ENCODE peak calls at places on chromosomes 16 and 17, in eight cellular contexts. U is NCI-H1694 treated with DMSO at 0.1 percent for 48 hours, E is neural progenitor cell, M is NCI-H748 treated with DMSO at 0.1 percent for 48 hours, P is NCI-H1092, V is anterior cingulate cortex, R is A549, Y is epithelial cell of prostate. H is an unnamed sample.

GRCh38 chr16:87431926-87432325 is 39.8 kb downstream of the MAP1LC3B start:
- DNase-seq in U (peak), E (no peak), M (no peak), P (no peak), V (no peak), R (no peak), Y (peak), H (no peak)

GRCh38 chr16:69762843-69763556 is 868 bp downstream of the WWP2 start:
- DNase-seq in U (no peak), E (peak), M (peak), P (no peak), V (no peak), R (peak), Y (no peak), H (no peak)

GRCh38 chr16:1039762-1040161 is 32.8 kb upstream of the SSTR5 start:
- DNase-seq in U (no peak), E (no peak), M (no peak), P (no peak), V (no peak), R (no peak), Y (no peak), H (peak)

GRCh38 chr16:85829266-85829665 is 29.8 kb downstream of the COX4I1 start:
- DNase-seq in U (no peak), E (no peak), M (no peak), P (no peak), V (no peak), R (no peak), Y (no peak), H (no peak)

GRCh38 chr16:67428146-67428731 is 2.7 kb upstream of the HSD11B2 start:
- DNase-seq in U (peak), E (peak), M (peak), P (peak), V (no peak), R (peak), Y (no peak), H (peak)

GRCh38 chr16:65410801-65411200 is 288.9 kb upstream of the CDH11 start:
- DNase-seq in U (no peak), E (no peak), M (no peak), P (no peak), V (no peak), R (no peak), Y (peak), H (no peak)

GRCh38 chr16:10834766-10835165 is 16.2 kb upstream of the TVP23A start:
- DNase-seq in U (no peak), E (no peak), M (no peak), P (no peak), V (no peak), R (no peak), Y (no peak), H (no peak)

GRCh38 chr17:9916108-9916507 is 11.0 kb upstream of the RCVRN start:
- DNase-seq in U (no peak), E (no peak), M (no peak), P (no peak), V (no peak), R (no peak), Y (no peak), H (no peak)

GRCh38 chr16:57208926-57209325 is 22.8 kb downstream of the RSPRY1 start:
- DNase-seq in U (no peak), E (no peak), M (no peak), P (no peak), V (no peak), R (no peak), Y (no peak), H (no peak)

GRCh38 chr17:64146418-64147109 is 16.6 kb upstream of the ERN1 start:
- DNase-seq in U (peak), E (peak), M (peak), P (peak), V (no peak), R (peak), Y (peak), H (peak)

H was measured in trophoblast cell.